ENCODE peak calls at places on chromosomes 16 and 17, in six cellular contexts. One of them, this sample, is unnamed.

GRCh38 chr17:79023886-79024771 is at the start of gene C1QTNF1:
- DNase-seq in nephron progenitor cell: peak; percentile 75
- DNase-seq in progenitor cell of endocrine pancreas: peak; percentile 56
- DNase-seq in AG09319: no peak
- DNase-seq in fibroblast of mammary gland: peak; percentile 52
- DNase-seq in prostate gland: no peak
- DNase-seq in this sample: peak; percentile 75

GRCh38 chr16:49463529-49463928 is 89.9 kb downstream of the C16orf78 start:
- DNase-seq in AG09319: no peak
- DNase-seq in fibroblast of mammary gland: no peak
- DNase-seq in prostate gland: no peak
- DNase-seq in progenitor cell of endocrine pancreas: no peak
- DNase-seq in nephron progenitor cell: no peak
- DNase-seq in this sample: peak; percentile 86

GRCh38 chr17:70736375-70736957 is 567.1 kb downstream of the KCNJ2 start:
- DNase-seq in progenitor cell of endocrine pancreas: no peak
- DNase-seq in nephron progenitor cell: no peak
- DNase-seq in prostate gland: no peak
- DNase-seq in AG09319: no peak
- DNase-seq in fibroblast of mammary gland: no peak
- DNase-seq in this sample: no peak

GRCh38 chr17:17857496-17857895 is 20.7 kb upstream of the SREBF1 start:
- DNase-seq in AG09319: no peak
- DNase-seq in fibroblast of mammary gland: no peak
- DNase-seq in progenitor cell of endocrine pancreas: no peak
- DNase-seq in prostate gland: no peak
- DNase-seq in nephron progenitor cell: no peak
- DNase-seq in this sample: no peak

GRCh38 chr16:865026-865425 is 64.5 kb upstream of the GNG13 start:
- DNase-seq in prostate gland: no peak
- DNase-seq in fibroblast of mammary gland: no peak
- DNase-seq in AG09319: no peak
- DNase-seq in progenitor cell of endocrine pancreas: no peak
- DNase-seq in nephron progenitor cell: no peak
- DNase-seq in this sample: no peak

GRCh38 chr16:11016993-11017392 is 72.6 kb downstream of the CLEC16A start:
- DNase-seq in fibroblast of mammary gland: peak; percentile 80
- DNase-seq in progenitor cell of endocrine pancreas: no peak
- DNase-seq in prostate gland: peak; percentile 19
- DNase-seq in nephron progenitor cell: no peak
- DNase-seq in AG09319: no peak
- DNase-seq in this sample: no peak

GRCh38 chr17:2239882-2240430 is 63.6 kb downstream of the SMG6 start:
- DNase-seq in fibroblast of mammary gland: peak; percentile 97
- DNase-seq in AG09319: no peak
- DNase-seq in prostate gland: no peak
- DNase-seq in progenitor cell of endocrine pancreas: no peak
- DNase-seq in nephron progenitor cell: no peak
- DNase-seq in this sample: peak; percentile 62

GRCh38 chr16:58094791-58095574 is 34.2 kb downstream of the CFAP20 start:
- DNase-seq in progenitor cell of endocrine pancreas: no peak
- DNase-seq in AG09319: no peak
- DNase-seq in fibroblast of mammary gland: no peak
- DNase-seq in prostate gland: no peak
- DNase-seq in nephron progenitor cell: no peak
- DNase-seq in this sample: no peak

GRCh38 chr17:43033947-43034622 is 9.1 kb downstream of the RND2 start:
- DNase-seq in AG09319: no peak
- DNase-seq in progenitor cell of endocrine pancreas: no peak
- DNase-seq in prostate gland: no peak
- DNase-seq in nephron progenitor cell: no peak
- DNase-seq in fibroblast of mammary gland: no peak
- DNase-seq in this sample: no peak

GRCh38 chr17:21394265-21394664 is 18.1 kb downstream of the KCNJ12 start:
- DNase-seq in progenitor cell of endocrine pancreas: no peak
- DNase-seq in nephron progenitor cell: no peak
- DNase-seq in AG09319: no peak
- DNase-seq in fibroblast of mammary gland: peak; percentile 59
- DNase-seq in prostate gland: no peak
- DNase-seq in this sample: no peak

GRCh38 chr17:41184480-41184961 is at the start of gene KRTAP4-1:
- DNase-seq in nephron progenitor cell: no peak
- DNase-seq in progenitor cell of endocrine pancreas: no peak
- DNase-seq in prostate gland: no peak
- DNase-seq in fibroblast of mammary gland: no peak
- DNase-seq in AG09319: no peak
- DNase-seq in this sample: no peak

GRCh38 chr16:635573-636205 is 416 bp downstream of the METTL26 start:
- DNase-seq in prostate gland: no peak
- DNase-seq in nephron progenitor cell: no peak
- DNase-seq in fibroblast of mammary gland: no peak
- DNase-seq in AG09319: no peak
- DNase-seq in progenitor cell of endocrine pancreas: no peak
- DNase-seq in this sample: no peak

GRCh38 chr17:14201087-14201486 is 35.6 kb downstream of the CDRT15 start:
- DNase-seq in nephron progenitor cell: no peak
- DNase-seq in AG09319: peak; percentile 44
- DNase-seq in fibroblast of mammary gland: peak; percentile 14
- DNase-seq in progenitor cell of endocrine pancreas: no peak
- DNase-seq in prostate gland: no peak
- DNase-seq in this sample: no peak

GRCh38 chr16:85733839-85734170 is 17.1 kb downstream of the C16orf74 start:
- DNase-seq in AG09319: no peak
- DNase-seq in progenitor cell of endocrine pancreas: no peak
- DNase-seq in nephron progenitor cell: peak; percentile 68
- DNase-seq in prostate gland: no peak
- DNase-seq in fibroblast of mammary gland: no peak
- DNase-seq in this sample: no peak

GRCh38 chr16:2236362-2237075 is at the start of gene DNASE1L2:
- DNase-seq in progenitor cell of endocrine pancreas: no peak
- DNase-seq in prostate gland: no peak
- DNase-seq in fibroblast of mammary gland: no peak
- DNase-seq in nephron progenitor cell: peak; percentile 74
- DNase-seq in AG09319: no peak
- DNase-seq in this sample: no peak

GRCh38 chr16:77376358-77376757 is 58.5 kb downstream of the ADAMTS18 start:
- DNase-seq in fibroblast of mammary gland: peak; percentile 2
- DNase-seq in AG09319: no peak
- DNase-seq in prostate gland: no peak
- DNase-seq in nephron progenitor cell: no peak
- DNase-seq in progenitor cell of endocrine pancreas: no peak
- DNase-seq in this sample: peak; percentile 23
- TF ChIP-seq CTCF in fibroblast of mammary gland: peak; percentile 20
- TF ChIP-seq CTCF in AG09319: peak; percentile 21
- TF ChIP-seq CTCF in prostate gland: no peak
- TF ChIP-seq CTCF in nephron progenitor cell: no peak
- TF ChIP-seq CTCF in progenitor cell of endocrine pancreas: no peak
- TF ChIP-seq CTCF in this sample: peak; percentile 36

DNA sequence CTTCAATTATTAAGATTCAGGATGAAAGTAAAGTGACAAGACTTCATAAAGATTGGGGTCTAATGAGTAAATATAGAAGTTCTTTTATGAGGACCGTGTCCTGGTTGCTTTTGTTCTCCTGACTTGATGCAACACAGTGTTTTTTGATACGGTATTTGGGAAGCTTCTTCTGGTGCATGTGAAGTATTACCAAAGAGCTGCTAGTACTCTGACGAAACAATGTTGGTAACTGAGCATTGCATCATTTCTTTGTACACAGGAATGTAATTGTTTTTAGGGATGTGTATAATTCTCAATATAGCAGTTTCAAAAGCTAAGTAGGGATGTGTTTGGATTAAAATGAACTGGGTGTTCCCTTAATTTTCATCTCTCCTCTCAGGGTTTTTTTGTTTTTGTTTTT is 15.9 kb downstream of the KPNB1 start:
- DNase-seq in prostate gland: no peak
- DNase-seq in AG09319: peak; percentile 54
- DNase-seq in nephron progenitor cell: no peak
- DNase-seq in progenitor cell of endocrine pancreas: no peak
- DNase-seq in fibroblast of mammary gland: peak; percentile 52
- DNase-seq in this sample: no peak
- TF ChIP-seq CTCF in prostate gland: no peak
- TF ChIP-seq CTCF in AG09319: no peak
- TF ChIP-seq CTCF in nephron progenitor cell: no peak
- TF ChIP-seq CTCF in progenitor cell of endocrine pancreas: no peak
- TF ChIP-seq CTCF in fibroblast of mammary gland: no peak
- TF ChIP-seq CTCF in this sample: no peak

GRCh38 chr17:40111221-40112128 is 10.3 kb upstream of the MSL1 start:
- DNase-seq in progenitor cell of endocrine pancreas: peak; percentile 65
- DNase-seq in prostate gland: peak; percentile 90
- DNase-seq in AG09319: peak; percentile 69
- DNase-seq in nephron progenitor cell: peak; percentile 80
- DNase-seq in fibroblast of mammary gland: peak; percentile 99
- DNase-seq in this sample: peak; percentile 83
- TF ChIP-seq CTCF in progenitor cell of endocrine pancreas: peak; percentile 62
- TF ChIP-seq CTCF in prostate gland: peak; percentile 92
- TF ChIP-seq CTCF in AG09319: peak; percentile 79
- TF ChIP-seq CTCF in nephron progenitor cell: peak; percentile 55
- TF ChIP-seq CTCF in fibroblast of mammary gland: peak; percentile 75
- TF ChIP-seq CTCF in this sample: peak; percentile 81

DNA sequence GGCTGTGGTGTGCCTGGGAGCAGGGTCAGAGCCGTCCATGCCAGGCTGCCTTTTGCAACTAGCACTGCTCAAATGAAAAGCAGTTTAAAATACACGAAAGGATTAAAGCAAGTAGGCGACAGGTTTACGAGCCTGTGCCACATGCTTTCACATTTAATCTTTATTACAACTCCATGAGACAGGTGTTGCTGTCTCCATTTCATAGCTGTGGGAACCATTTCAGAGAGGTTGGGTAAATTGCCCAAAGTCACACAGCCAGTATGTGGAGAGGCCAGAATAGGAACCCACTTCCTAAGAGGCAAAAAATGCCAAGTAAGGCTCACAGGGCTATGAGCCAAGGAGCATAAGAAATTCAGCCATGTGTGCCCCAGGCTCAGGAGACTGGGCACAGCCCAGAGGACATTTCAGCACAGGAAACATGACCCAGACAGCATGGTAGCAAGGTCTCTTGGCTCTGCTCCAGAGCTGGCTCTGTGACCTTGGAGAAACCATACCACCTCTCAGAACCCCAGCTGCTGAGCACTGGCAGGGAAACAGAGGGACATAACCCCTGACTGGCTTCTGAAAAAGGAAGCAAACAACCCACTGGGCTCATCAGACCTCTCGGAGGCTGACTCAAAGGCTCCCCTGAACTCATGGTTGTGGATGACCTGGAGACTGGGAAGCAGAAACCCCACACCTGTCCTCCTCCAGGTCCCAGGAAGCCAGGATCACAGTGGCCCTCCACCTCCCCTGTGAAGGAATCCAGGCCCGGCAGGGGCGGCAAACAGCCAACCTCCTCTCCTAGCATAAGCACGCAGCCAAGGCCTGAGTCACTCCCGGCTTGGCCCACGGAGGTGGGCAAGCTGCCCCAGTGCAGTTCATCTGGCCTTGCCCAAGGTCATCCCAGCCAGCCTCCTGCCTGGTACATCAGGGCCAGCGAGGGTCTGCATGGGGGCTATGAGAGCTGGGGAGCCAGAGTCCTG is 40.3 kb upstream of the MRPS23 start:
- DNase-seq in progenitor cell of endocrine pancreas: no peak
- DNase-seq in prostate gland: peak; percentile 82
- DNase-seq in AG09319: peak; percentile 68
- DNase-seq in nephron progenitor cell: no peak
- DNase-seq in fibroblast of mammary gland: peak; percentile 81
- DNase-seq in this sample: no peak
- TF ChIP-seq CTCF in progenitor cell of endocrine pancreas: no peak
- TF ChIP-seq CTCF in prostate gland: no peak
- TF ChIP-seq CTCF in AG09319: no peak
- TF ChIP-seq CTCF in nephron progenitor cell: no peak
- TF ChIP-seq CTCF in fibroblast of mammary gland: no peak
- TF ChIP-seq CTCF in this sample: no peak

DNA sequence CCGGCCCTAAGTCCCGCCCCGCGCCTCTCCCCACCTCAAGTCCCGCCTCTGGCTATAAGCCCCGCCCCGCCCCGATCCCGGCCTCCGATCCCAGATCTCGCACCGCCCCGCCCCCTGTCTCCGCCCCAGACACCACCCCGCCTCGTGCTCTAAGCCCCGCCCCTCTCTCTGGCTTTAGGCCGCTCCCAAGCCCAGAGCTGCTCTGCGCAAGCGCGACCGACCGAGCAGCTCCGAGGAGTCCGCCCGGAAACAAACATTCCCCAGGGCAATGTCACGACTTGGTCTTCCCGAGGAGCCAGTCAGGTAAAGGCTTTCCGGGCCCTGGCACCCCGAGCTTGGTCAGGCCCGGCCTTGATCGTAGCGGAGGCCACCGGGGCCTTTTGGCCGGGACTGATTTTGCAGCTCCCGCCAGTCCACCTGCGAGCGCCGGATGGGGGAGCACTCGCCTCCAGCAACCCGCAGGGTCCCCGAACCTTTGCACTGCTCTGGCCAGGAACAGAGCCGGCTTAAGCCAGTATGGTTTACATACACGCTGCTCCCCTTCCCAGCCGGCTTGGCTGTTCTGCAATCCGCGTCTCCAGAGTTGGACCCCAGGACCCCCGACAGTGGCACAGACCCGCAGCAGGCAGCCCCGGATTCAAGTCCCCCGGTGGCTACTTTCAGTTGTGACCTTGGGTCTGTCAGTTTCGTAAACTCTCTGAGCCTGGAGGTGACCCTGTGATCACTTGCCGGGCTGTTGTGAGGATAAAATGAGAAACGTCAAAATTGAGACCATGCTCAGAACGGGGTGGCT is at the start of gene NUDT7:
- DNase-seq in fibroblast of mammary gland: peak; percentile 95
- DNase-seq in progenitor cell of endocrine pancreas: peak; percentile 97
- DNase-seq in prostate gland: peak; percentile 99
- DNase-seq in AG09319: peak; percentile 93
- DNase-seq in nephron progenitor cell: peak; percentile 100
- DNase-seq in this sample: peak; percentile 99
- TF ChIP-seq CTCF in fibroblast of mammary gland: no peak
- TF ChIP-seq CTCF in progenitor cell of endocrine pancreas: peak; percentile 40
- TF ChIP-seq CTCF in prostate gland: peak; percentile 29
- TF ChIP-seq CTCF in AG09319: peak; percentile 36
- TF ChIP-seq CTCF in nephron progenitor cell: no peak
- TF ChIP-seq CTCF in this sample: peak; percentile 33

This sample was measured in GM13976.